ENCODE peak calls at places on chromosomes 2 and 18, in seven cellular contexts. Y is substantia nigra; T is lung; L is uterus; M is GM23248; I is right atrium auricular region; D is effector memory CD4-positive, alpha-beta T cell. E is an unnamed sample.

GRCh38 chr2:19801367-19802087 is 100.3 kb downstream of the TTC32 start:
- DNase-seq in I (peak), M (peak), Y (peak), T (peak), D (no peak), L (peak), E (peak)

GRCh38 chr2:10457846-10458563 is 9.9 kb upstream of the ODC1 start:
- DNase-seq in D (no peak), T (no peak), L (no peak), M (peak), Y (no peak), I (no peak), E (peak)

GRCh38 chr18:77207540-77207939 is 42.1 kb upstream of the GALR1 start:
- DNase-seq in I (peak), L (peak), M (peak), T (peak), Y (peak), D (peak), E (peak)

GRCh38 chr2:11938196-11938595 is 191.8 kb downstream of the LPIN1 start:
- DNase-seq in D (no peak), Y (no peak), T (no peak), L (no peak), I (peak), M (no peak), E (no peak)

GRCh38 chr2:3033315-3033714 is 344.3 kb downstream of the EIPR1 start:
- DNase-seq in T (peak), D (no peak), Y (no peak), I (no peak), M (no peak), L (no peak), E (no peak)

GRCh38 chr18:64972545-64972944 is 778.3 kb upstream of the CDH7 start:
- DNase-seq in T (no peak), D (no peak), I (no peak), M (no peak), L (no peak), Y (no peak), E (no peak)

GRCh38 chr2:101704046-101704466 is 6.5 kb downstream of the MAP4K4 start:
- DNase-seq in Y (no peak), M (peak), L (peak), I (no peak), T (no peak), D (no peak), E (no peak)

GRCh38 chr18:39969813-39970494 is 1985.1 kb upstream of the PIK3C3 start:
- DNase-seq in L (no peak), M (no peak), Y (no peak), T (no peak), D (no peak), I (no peak), E (no peak)

GRCh38 chr2:97736608-97737330 is 23.4 kb downstream of the ZAP70 start:
- DNase-seq in I (no peak), L (no peak), M (no peak), D (no peak), T (no peak), Y (no peak), E (peak)

GRCh38 chr2:196970089-196970488 is 43.6 kb upstream of the PGAP1 start:
- DNase-seq in M (peak), I (no peak), T (no peak), D (no peak), Y (no peak), L (no peak), E (no peak)

GRCh38 chr2:37586663-37587409 is 84.6 kb downstream of the CDC42EP3 start:
- DNase-seq in I (no peak), D (no peak), L (no peak), M (peak), T (no peak), Y (no peak), E (no peak)

GRCh38 chr18:66110607-66111006 is 359.8 kb downstream of the CDH7 start:
- DNase-seq in T (no peak), D (no peak), Y (no peak), I (no peak), L (no peak), M (no peak), E (no peak)

GRCh38 chr2:227862741-227863588 is 8.5 kb upstream of the DAW1 start:
- DNase-seq in M (peak), T (no peak), L (no peak), D (no peak), Y (no peak), I (peak), E (no peak)

GRCh38 chr18:28161608-28162599 is 15.0 kb downstream of the CDH2 start:
- DNase-seq in L (no peak), I (no peak), Y (no peak), M (peak), T (no peak), D (no peak), E (no peak)

GRCh38 chr18:48928787-48929186 is 22.0 kb downstream of the SMAD7 start:
- DNase-seq in M (peak), D (peak), Y (peak), I (no peak), T (peak), L (no peak), E (peak)

GRCh38 chr2:220104871-220105351 is 477.5 kb downstream of the SLC4A3 start:
- DNase-seq in I (no peak), M (peak), T (no peak), D (no peak), Y (no peak), L (no peak), E (peak)

GRCh38 chr18:12023375-12023774 is 42.1 kb downstream of the IMPA2 start:
- DNase-seq in L (no peak), T (no peak), M (no peak), Y (no peak), I (no peak), D (no peak), E (no peak)

GRCh38 chr2:45607701-45608100 is 3.4 kb downstream of the SRBD1 start:
- DNase-seq in I (no peak), T (no peak), M (peak), L (no peak), D (no peak), Y (no peak), E (no peak)

GRCh38 chr2:135409436-135409835 is 121.6 kb downstream of the ZRANB3 start:
- DNase-seq in I (no peak), L (no peak), D (no peak), M (no peak), T (no peak), Y (no peak), E (no peak)

GRCh38 chr2:166170356-166170755 is 42.5 kb upstream of the SCN1A start:
- DNase-seq in Y (no peak), I (no peak), D (no peak), M (peak), T (no peak), L (no peak), E (no peak)

GRCh38 chr2:73069041-73069854 is 2.3 kb downstream of the SFXN5 start:
- DNase-seq in T (no peak), D (no peak), I (no peak), Y (no peak), M (peak), L (no peak), E (no peak)

GRCh38 chr18:40414155-40414754 is 1540.8 kb upstream of the PIK3C3 start:
- DNase-seq in L (no peak), I (no peak), T (no peak), M (peak), Y (no peak), D (no peak), E (no peak)

GRCh38 chr2:36885605-36886004 is 80.7 kb downstream of the STRN start:
- DNase-seq in Y (no peak), I (no peak), D (no peak), L (no peak), T (no peak), M (no peak), E (no peak)

GRCh38 chr2:239259603-239260298 is 141.1 kb downstream of the HDAC4 start:
- DNase-seq in I (no peak), T (no peak), M (no peak), D (no peak), Y (no peak), L (no peak), E (no peak)
- H3K27ac ChIP-seq in I (peak), T (peak), M (no peak), D (peak), Y (peak), L (no peak), E (no peak)

GRCh38 chr2:216971632-216972031 is 111.8 kb upstream of the TNP1 start:
- DNase-seq in M (no peak), Y (no peak), I (no peak), D (no peak), L (peak), T (no peak), E (no peak)
- H3K27ac ChIP-seq in M (no peak), Y (no peak), I (no peak), D (no peak), L (peak), T (no peak), E (peak)

DNA sequence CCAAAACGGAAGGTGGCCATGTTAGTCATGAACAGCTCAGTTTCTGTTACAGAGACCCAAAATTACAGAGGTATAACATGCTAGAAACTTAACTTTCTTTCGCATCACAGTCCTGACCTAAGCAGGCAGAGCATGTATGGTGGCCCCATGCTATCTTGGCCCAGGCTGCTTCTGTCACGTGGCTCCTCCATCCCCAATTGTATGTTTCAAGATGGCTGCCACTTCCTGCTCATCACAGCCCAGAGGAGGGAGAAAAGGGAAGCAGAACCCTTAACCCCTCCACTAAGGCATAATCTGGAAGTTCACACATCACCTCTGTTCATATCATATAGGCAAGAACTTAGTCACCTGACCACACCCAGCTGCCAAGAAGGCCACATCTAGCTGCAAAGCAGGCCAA is 28.7 kb downstream of the CDK15 start:
- DNase-seq in I (no peak), L (no peak), T (no peak), M (no peak), D (no peak), Y (no peak), E (no peak)
- H3K27ac ChIP-seq in I (no peak), L (no peak), T (no peak), M (no peak), D (no peak), Y (no peak), E (no peak)

GRCh38 chr2:15820927-15821326 is 119.4 kb upstream of the MYCN start:
- DNase-seq in Y (no peak), L (no peak), D (no peak), T (no peak), M (no peak), I (no peak), E (no peak)

GRCh38 chr2:15818186-15818795 is 122.1 kb upstream of the MYCN start:
- DNase-seq in T (no peak), D (no peak), M (no peak), Y (no peak), I (no peak), L (no peak), E (no peak)

GRCh38 chr2:15818881-15819280 is 121.5 kb upstream of the MYCN start:
- DNase-seq in D (no peak), L (no peak), M (no peak), I (no peak), Y (no peak), T (no peak), E (no peak)

GRCh38 chr2:15819576-15820282 is 120.6 kb upstream of the MYCN start:
- DNase-seq in D (no peak), M (no peak), I (no peak), T (no peak), Y (no peak), L (no peak), E (no peak)

GRCh38 chr2:15820283-15820591 is 120.1 kb upstream of the MYCN start:
- DNase-seq in T (no peak), I (no peak), D (no peak), Y (no peak), L (no peak), M (no peak), E (no peak)
- H3K27ac ChIP-seq in T (no peak), I (no peak), D (no peak), Y (no peak), L (no peak), M (no peak), E (no peak)

GRCh38 chr2:43193996-43194869 is 32.2 kb downstream of the ZFP36L2 start:
- DNase-seq in Y (no peak), I (no peak), M (no peak), L (no peak), T (peak), D (no peak), E (no peak)

GRCh38 chr2:43192039-43192438 is 34.4 kb downstream of the ZFP36L2 start:
- DNase-seq in I (no peak), Y (no peak), L (no peak), D (no peak), M (peak), T (no peak), E (no peak)

GRCh38 chr2:43192939-43193651 is 33.3 kb downstream of the ZFP36L2 start:
- DNase-seq in Y (no peak), L (no peak), D (no peak), I (no peak), T (no peak), M (no peak), E (no peak)

GRCh38 chr2:43190305-43191052 is 35.9 kb downstream of the ZFP36L2 start:
- DNase-seq in L (no peak), I (no peak), M (no peak), D (no peak), T (no peak), Y (no peak), E (no peak)

GRCh38 chr2:43193652-43193995 is 32.8 kb downstream of the ZFP36L2 start:
- DNase-seq in T (no peak), I (no peak), L (no peak), M (no peak), Y (no peak), D (no peak), E (no peak)
- H3K27ac ChIP-seq in T (no peak), I (no peak), L (no peak), M (no peak), Y (no peak), D (peak), E (no peak)

GRCh38 chr2:231512222-231512621 is 18.0 kb downstream of the NMUR1 start:
- DNase-seq in Y (peak), I (peak), D (no peak), M (no peak), T (no peak), L (no peak), E (no peak)
- H3K27ac ChIP-seq in Y (peak), I (peak), D (no peak), M (no peak), T (no peak), L (no peak), E (peak)

GRCh38 chr2:160306985-160307384 is 106.9 kb upstream of the ITGB6 start:
- DNase-seq in T (no peak), L (peak), M (peak), I (no peak), Y (no peak), D (no peak), E (no peak)

GRCh38 chr2:160305081-160305750 is 105.1 kb upstream of the ITGB6 start:
- DNase-seq in I (no peak), D (no peak), M (peak), T (no peak), L (no peak), Y (no peak), E (no peak)

GRCh38 chr2:160309585-160309984 is 109.5 kb upstream of the ITGB6 start:
- DNase-seq in Y (no peak), M (peak), I (no peak), L (no peak), D (no peak), T (no peak), E (no peak)

GRCh38 chr2:160308915-160309314 is 108.8 kb upstream of the ITGB6 start:
- DNase-seq in T (no peak), Y (no peak), I (no peak), M (peak), L (no peak), D (no peak), E (no peak)

GRCh38 chr2:160308476-160308875 is 108.4 kb upstream of the ITGB6 start:
- DNase-seq in Y (no peak), I (no peak), L (no peak), M (peak), T (no peak), D (no peak), E (no peak)
- H3K27ac ChIP-seq in Y (no peak), I (no peak), L (peak), M (peak), T (no peak), D (no peak), E (no peak)

E was measured in aorta.